ENCODE peak calls at places on chromosomes 13 and 19, in four cellular contexts. K is WERI-Rb-1, F is OCI-LY7, X is heart right ventricle. Y is an unnamed sample.

GRCh38 chr13:66534561-66534960 is 695.6 kb downstream of the PCDH9 start:
- DNase-seq in K (no peak), F (no peak), X (no peak), Y (no peak)

GRCh38 chr19:13100871-13101589 is 1.6 kb downstream of the LYL1 start:
- DNase-seq in K (no peak), F (peak; percentile 37), X (no peak), Y (no peak)

GRCh38 chr13:99496322-99497142 is 4.7 kb upstream of the TM9SF2 start:
- DNase-seq in K (no peak), F (no peak), X (peak; percentile 21), Y (no peak)

GRCh38 chr19:869245-870177 is 10.0 kb downstream of the CFD start:
- DNase-seq in K (no peak), F (no peak), X (peak; percentile 51), Y (peak; percentile 20)

GRCh38 chr19:58573658-58574164 is 576 bp upstream of the MZF1 start:
- DNase-seq in K (no peak), F (no peak), X (no peak), Y (no peak)

GRCh38 chr19:23287620-23288019 is 37.4 kb upstream of the ZNF724 start:
- DNase-seq in K (no peak), F (peak; percentile 29), X (no peak), Y (no peak)

GRCh38 chr19:4557971-4558941 is 1.2 kb downstream of the SEMA6B start:
- DNase-seq in K (no peak), F (peak; percentile 30), X (no peak), Y (no peak)

GRCh38 chr19:13463296-13463695 is 43.0 kb downstream of the CACNA1A start:
- DNase-seq in K (no peak), F (peak; percentile 19), X (no peak), Y (no peak)

GRCh38 chr19:4717191-4717965 is 6.3 kb downstream of the DPP9 start:
- DNase-seq in K (no peak), F (no peak), X (no peak), Y (peak; percentile 87)

GRCh38 chr13:106851251-106851650 is 283.3 kb upstream of the ARGLU1 start:
- DNase-seq in K (no peak), F (no peak), X (no peak), Y (peak; percentile 2)

GRCh38 chr13:97226788-97227627 is 4.9 kb downstream of the MBNL2 start:
- DNase-seq in K (no peak), F (peak; percentile 24), X (no peak), Y (no peak)

GRCh38 chr19:54186934-54187381 is 2.4 kb downstream of the MBOAT7 start:
- DNase-seq in K (no peak), F (no peak), X (no peak), Y (no peak)

GRCh38 chr13:110307697-110308376 is 753 bp downstream of the COL4A2 start:
- DNase-seq in K (peak; percentile 62), F (no peak), X (peak; percentile 38), Y (no peak)

GRCh38 chr13:40494513-40494912 is 171.9 kb downstream of the FOXO1 start:
- DNase-seq in K (no peak), F (peak; percentile 35), X (no peak), Y (no peak)

GRCh38 chr13:23180711-23181110 is at the start of gene SGCG:
- DNase-seq in K (no peak), F (no peak), X (no peak), Y (no peak)

GRCh38 chr19:44476559-44477408 is 23.5 kb downstream of the ZNF180 start:
- DNase-seq in K (no peak), F (peak; percentile 47), X (no peak), Y (no peak)

GRCh38 chr19:19642506-19643157 is 825 bp downstream of the GMIP start:
- DNase-seq in K (no peak), F (peak; percentile 29), X (no peak), Y (no peak)

GRCh38 chr19:14530505-14530904 is 1.1 kb downstream of the TECR start:
- DNase-seq in K (no peak), F (peak; percentile 31), X (no peak), Y (no peak)
- H3K27ac ChIP-seq in K (no peak overlapping the region), F (peak overlapping the region; percentile 54), X (peak overlapping the region; percentile 88), Y (no peak overlapping the region)

DNA sequence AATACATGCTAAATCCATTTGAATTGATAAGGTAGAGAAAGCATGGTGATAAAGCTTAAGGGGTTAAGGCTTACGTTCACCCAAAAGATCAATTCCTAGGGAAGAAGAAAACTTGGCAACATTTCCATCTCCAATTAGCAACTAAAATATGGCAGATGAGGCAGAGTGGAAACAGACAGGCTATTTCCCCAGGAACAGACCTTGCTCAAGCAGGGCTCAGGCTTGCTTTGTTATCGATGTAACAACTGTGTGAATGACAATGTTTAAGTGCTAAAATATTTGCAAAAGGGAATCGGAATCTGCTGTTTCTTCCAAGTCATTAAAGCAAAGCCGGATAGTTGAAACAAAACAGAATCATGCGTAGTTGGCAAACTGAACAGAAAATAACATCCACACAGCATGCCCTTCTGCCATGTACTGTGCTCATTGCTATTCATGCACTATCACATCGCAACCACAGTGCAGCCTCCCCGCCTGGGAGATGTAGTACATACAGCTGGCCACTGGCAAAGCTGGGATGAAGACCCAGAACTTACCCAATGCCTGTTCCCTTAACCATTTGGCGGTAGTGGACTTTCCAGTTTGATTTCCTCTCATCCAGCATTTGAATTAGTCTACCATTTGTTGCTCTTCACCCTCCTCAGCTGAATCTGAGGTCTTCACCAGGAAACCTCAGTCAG is 799.1 kb downstream of the DIAPH3 start:
- DNase-seq in K (no peak), F (no peak), X (no peak), Y (no peak)
- H3K27ac ChIP-seq in K (no peak overlapping the region), F (no peak overlapping the region), X (no peak overlapping the region), Y (no peak overlapping the region)

DNA sequence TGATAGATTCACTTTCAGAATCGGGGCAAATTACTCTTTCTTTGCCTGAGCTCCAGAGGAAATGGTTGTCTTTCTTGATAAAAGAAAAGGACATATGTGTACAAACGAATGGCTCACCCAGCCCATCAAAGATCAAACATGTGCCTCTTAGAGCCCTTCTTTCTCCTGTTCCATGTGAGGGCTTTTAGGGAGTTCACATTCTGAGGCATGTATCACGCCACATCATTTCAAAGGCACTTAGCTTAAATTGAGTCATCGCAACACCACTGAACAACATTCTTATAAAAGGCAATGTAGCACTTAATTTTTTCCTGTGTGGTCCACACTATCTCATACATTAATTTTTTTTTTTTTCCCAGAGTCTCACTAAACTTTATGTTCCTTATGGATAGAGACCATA is 521.0 kb downstream of the SUCLA2 start:
- DNase-seq in K (no peak), F (no peak), X (no peak), Y (no peak)
- H3K27ac ChIP-seq in K (no peak overlapping the region), F (no peak overlapping the region), X (no peak overlapping the region), Y (no peak overlapping the region)

GRCh38 chr13:26558074-26558805 is 757 bp downstream of the WASF3 start:
- DNase-seq in K (no peak), F (no peak), X (peak; percentile 30), Y (no peak)

GRCh38 chr13:26557051-26557392 is 461 bp upstream of the WASF3 start:
- DNase-seq in K (no peak), F (no peak), X (no peak), Y (peak; percentile 1)

GRCh38 chr13:26555413-26555812 is 2.1 kb upstream of the WASF3 start:
- DNase-seq in K (no peak), F (no peak), X (no peak), Y (no peak)

GRCh38 chr13:26558912-26559485 is 1.5 kb downstream of the WASF3 start:
- DNase-seq in K (no peak), F (no peak), X (no peak), Y (no peak)

GRCh38 chr13:26557393-26558073 is at the start of gene WASF3:
- DNase-seq in K (peak; percentile 100), F (peak; percentile 60), X (peak; percentile 95), Y (peak; percentile 57)
- H3K27ac ChIP-seq in K (peak within 1 kb of the TSS; percentile 88), F (no peak within 1 kb of the TSS), X (peak within 1 kb of the TSS; percentile 53), Y (no peak within 1 kb of the TSS)

GRCh38 chr13:30446122-30446500 is 19.6 kb downstream of the HMGB1 start:
- DNase-seq in K (no peak), F (peak; percentile 54), X (no peak), Y (no peak)
- H3K27ac ChIP-seq in K (no peak overlapping the region), F (peak overlapping the region; percentile 98), X (peak overlapping the region; percentile 91), Y (no peak overlapping the region)

GRCh38 chr13:44809152-44809551 is 180.1 kb downstream of the NUFIP1 start:
- DNase-seq in K (no peak), F (no peak), X (no peak), Y (no peak)

GRCh38 chr13:44812818-44813217 is 176.5 kb downstream of the NUFIP1 start:
- DNase-seq in K (no peak), F (no peak), X (no peak), Y (no peak)

GRCh38 chr13:44806841-44807240 is 182.4 kb downstream of the NUFIP1 start:
- DNase-seq in K (no peak), F (no peak), X (no peak), Y (no peak)

GRCh38 chr13:44814144-44814543 is 175.1 kb downstream of the NUFIP1 start:
- DNase-seq in K (no peak), F (no peak), X (no peak), Y (no peak)

DNA sequence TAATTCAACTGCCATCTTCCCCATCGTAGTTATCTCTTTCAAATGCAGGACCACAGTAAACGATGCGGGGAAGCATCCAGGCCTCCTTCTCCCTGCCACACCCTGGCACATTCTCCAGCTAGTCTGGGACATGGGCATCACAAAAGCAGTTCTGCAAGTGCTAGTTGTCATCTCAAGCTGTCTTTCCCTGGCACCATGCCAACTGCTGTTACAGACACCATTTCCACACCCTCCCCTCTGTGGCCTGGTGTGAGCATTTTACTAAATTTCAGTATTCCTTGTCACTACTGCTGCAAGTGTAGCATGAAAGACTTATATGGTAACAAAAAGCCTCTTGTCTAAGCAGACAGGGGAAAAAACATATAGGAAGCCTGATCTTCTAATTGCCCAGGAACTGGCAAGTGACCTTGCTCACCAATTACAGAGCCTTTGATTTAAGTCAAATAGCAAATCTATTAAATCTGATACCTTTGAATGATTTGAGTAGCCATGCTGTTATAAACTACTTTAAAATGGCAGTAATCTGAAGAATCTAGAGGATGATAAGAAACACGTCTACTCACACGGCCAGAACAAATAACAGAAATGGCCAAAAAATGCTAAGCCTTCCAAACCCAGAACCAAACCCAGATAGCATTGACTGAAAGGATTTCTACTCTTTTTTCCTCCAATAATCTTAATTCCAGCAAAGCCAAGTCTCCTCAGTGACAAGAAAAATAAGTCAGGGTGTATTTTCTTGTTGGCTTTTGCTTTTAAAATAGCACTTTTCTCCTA is 179.0 kb downstream of the NUFIP1 start:
- DNase-seq in K (no peak), F (no peak), X (no peak), Y (no peak)
- H3K27ac ChIP-seq in K (no peak overlapping the region), F (no peak overlapping the region), X (no peak overlapping the region), Y (no peak overlapping the region)

DNA sequence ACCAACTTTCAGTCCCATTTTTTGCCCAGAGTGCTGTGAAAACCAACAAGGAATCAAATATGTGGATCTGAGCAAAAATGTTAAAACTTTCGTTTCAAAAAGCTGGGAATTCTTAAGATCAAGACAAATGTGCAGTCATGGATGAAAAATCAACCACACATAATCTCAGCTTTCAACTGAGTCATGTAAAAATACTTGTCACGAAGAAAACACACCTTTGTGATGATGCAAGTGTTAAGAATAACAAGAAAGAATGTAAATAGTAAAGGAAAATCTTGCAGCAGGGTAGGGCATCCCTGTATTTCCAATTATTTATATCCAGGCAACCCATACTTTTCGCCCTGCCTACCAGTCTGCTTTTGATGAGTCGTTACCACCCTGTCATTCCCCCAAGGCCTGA is 27.4 kb upstream of the DCLK1 start:
- DNase-seq in K (no peak), F (no peak), X (no peak), Y (no peak)
- H3K27ac ChIP-seq in K (no peak overlapping the region), F (no peak overlapping the region), X (no peak overlapping the region), Y (no peak overlapping the region)

Y was measured in epithelial cell of prostate.